ENCODE peak calls at places on chromosomes 1 and 21, in seven cellular contexts. One of them, this sample, is unnamed.
A peak's percentile ranks its signal among the peaks of the same experiment; 100 is the strongest.

GRCh38 chr1:101309334-101310221 is 72.8 kb downstream of the S1PR1 start:
- DNase-seq in GM23338: peak; percentile 73
- DNase-seq in A549: peak; percentile 18
- DNase-seq in MM.1S: peak; percentile 40
- DNase-seq in OCI-LY7: peak; percentile 70
- DNase-seq in PC-3: peak; percentile 57
- DNase-seq in esophagus squamous epithelium: no peak
- DNase-seq in this sample: peak; percentile 37

GRCh38 chr1:89826594-89826993 is 5.8 kb downstream of the LRRC8D start:
- DNase-seq in GM23338: no peak
- DNase-seq in esophagus squamous epithelium: no peak
- DNase-seq in A549: no peak
- DNase-seq in OCI-LY7: no peak
- DNase-seq in PC-3: peak; percentile 88
- DNase-seq in MM.1S: no peak
- DNase-seq in this sample: no peak

GRCh38 chr1:34970220-34970735 is 14.9 kb downstream of the TMEM35B start:
- DNase-seq in OCI-LY7: no peak
- DNase-seq in esophagus squamous epithelium: no peak
- DNase-seq in A549: no peak
- DNase-seq in PC-3: no peak
- DNase-seq in GM23338: peak; percentile 27
- DNase-seq in MM.1S: no peak
- DNase-seq in this sample: no peak

GRCh38 chr1:206912445-206913095 is 9.2 kb downstream of the FCMR start:
- DNase-seq in A549: peak; percentile 87
- DNase-seq in esophagus squamous epithelium: peak; percentile 13
- DNase-seq in PC-3: peak; percentile 98
- DNase-seq in MM.1S: peak; percentile 88
- DNase-seq in GM23338: peak; percentile 82
- DNase-seq in OCI-LY7: peak; percentile 84
- DNase-seq in this sample: peak; percentile 93

GRCh38 chr1:39378377-39378776 is 113.1 kb upstream of the BMP8A start:
- DNase-seq in PC-3: peak; percentile 74
- DNase-seq in MM.1S: peak; percentile 20
- DNase-seq in GM23338: peak; percentile 77
- DNase-seq in A549: peak; percentile 30
- DNase-seq in OCI-LY7: peak; percentile 29
- DNase-seq in esophagus squamous epithelium: no peak
- DNase-seq in this sample: no peak

GRCh38 chr1:29878501-29878900 is 642.2 kb downstream of the PTPRU start:
- DNase-seq in A549: no peak
- DNase-seq in MM.1S: no peak
- DNase-seq in esophagus squamous epithelium: no peak
- DNase-seq in OCI-LY7: no peak
- DNase-seq in GM23338: no peak
- DNase-seq in PC-3: no peak
- DNase-seq in this sample: no peak

GRCh38 chr1:53552981-53553733 is 94.0 kb downstream of the DMRTB1 start:
- DNase-seq in MM.1S: no peak
- DNase-seq in PC-3: peak; percentile 45
- DNase-seq in esophagus squamous epithelium: no peak
- DNase-seq in A549: no peak
- DNase-seq in OCI-LY7: no peak
- DNase-seq in GM23338: no peak
- DNase-seq in this sample: no peak

GRCh38 chr21:28541371-28542112 is 451.1 kb downstream of the LTN1 start:
- DNase-seq in OCI-LY7: no peak
- DNase-seq in GM23338: no peak
- DNase-seq in esophagus squamous epithelium: no peak
- DNase-seq in A549: no peak
- DNase-seq in MM.1S: no peak
- DNase-seq in PC-3: no peak
- DNase-seq in this sample: no peak

GRCh38 chr1:171948491-171948890 is 107.2 kb downstream of the DNM3 start:
- DNase-seq in MM.1S: no peak
- DNase-seq in A549: no peak
- DNase-seq in OCI-LY7: no peak
- DNase-seq in esophagus squamous epithelium: no peak
- DNase-seq in PC-3: peak; percentile 48
- DNase-seq in GM23338: peak; percentile 24
- DNase-seq in this sample: no peak

GRCh38 chr1:11406845-11407244 is 72.1 kb upstream of the DISP3 start:
- DNase-seq in OCI-LY7: no peak
- DNase-seq in A549: no peak
- DNase-seq in PC-3: no peak
- DNase-seq in esophagus squamous epithelium: no peak
- DNase-seq in MM.1S: no peak
- DNase-seq in GM23338: no peak
- DNase-seq in this sample: peak; percentile 13

GRCh38 chr1:154155282-154155681 is 409 bp upstream of the NUP210L start:
- DNase-seq in MM.1S: no peak
- DNase-seq in OCI-LY7: no peak
- DNase-seq in A549: no peak
- DNase-seq in esophagus squamous epithelium: no peak
- DNase-seq in GM23338: peak; percentile 23
- DNase-seq in PC-3: no peak
- DNase-seq in this sample: no peak

GRCh38 chr21:42923553-42924432 is 1.6 kb downstream of the ERVH48-1 start:
- DNase-seq in PC-3: peak; percentile 96
- DNase-seq in MM.1S: peak; percentile 85
- DNase-seq in A549: peak; percentile 75
- DNase-seq in OCI-LY7: peak; percentile 97
- DNase-seq in GM23338: peak; percentile 99
- DNase-seq in esophagus squamous epithelium: no peak
- DNase-seq in this sample: peak; percentile 89

GRCh38 chr1:74590288-74590687 is 77.9 kb upstream of the LRRC53 start:
- DNase-seq in PC-3: no peak
- DNase-seq in GM23338: no peak
- DNase-seq in MM.1S: no peak
- DNase-seq in OCI-LY7: no peak
- DNase-seq in A549: no peak
- DNase-seq in esophagus squamous epithelium: no peak
- DNase-seq in this sample: no peak

GRCh38 chr1:180953791-180954721 is 41.4 kb downstream of the KIAA1614 start:
- DNase-seq in esophagus squamous epithelium: no peak
- DNase-seq in MM.1S: peak; percentile 84
- DNase-seq in PC-3: peak; percentile 48
- DNase-seq in A549: peak; percentile 40
- DNase-seq in GM23338: peak; percentile 63
- DNase-seq in OCI-LY7: peak; percentile 26
- DNase-seq in this sample: no peak

GRCh38 chr21:45981641-45982255 is at the start of gene COL6A1:
- DNase-seq in esophagus squamous epithelium: no peak
- DNase-seq in MM.1S: no peak
- DNase-seq in A549: no peak
- DNase-seq in PC-3: peak; percentile 50
- DNase-seq in OCI-LY7: no peak
- DNase-seq in GM23338: peak; percentile 52
- DNase-seq in this sample: peak; percentile 38

GRCh38 chr1:220906561-220907334 is 27.5 kb downstream of the HLX start:
- DNase-seq in A549: peak; percentile 20
- DNase-seq in GM23338: no peak
- DNase-seq in esophagus squamous epithelium: no peak
- DNase-seq in OCI-LY7: no peak
- DNase-seq in PC-3: peak; percentile 94
- DNase-seq in MM.1S: no peak
- DNase-seq in this sample: peak; percentile 82

GRCh38 chr1:101170506-101171050 is 66.2 kb upstream of the S1PR1 start:
- DNase-seq in A549: no peak
- DNase-seq in MM.1S: no peak
- DNase-seq in GM23338: no peak
- DNase-seq in OCI-LY7: no peak
- DNase-seq in esophagus squamous epithelium: no peak
- DNase-seq in PC-3: no peak
- DNase-seq in this sample: no peak

DNA sequence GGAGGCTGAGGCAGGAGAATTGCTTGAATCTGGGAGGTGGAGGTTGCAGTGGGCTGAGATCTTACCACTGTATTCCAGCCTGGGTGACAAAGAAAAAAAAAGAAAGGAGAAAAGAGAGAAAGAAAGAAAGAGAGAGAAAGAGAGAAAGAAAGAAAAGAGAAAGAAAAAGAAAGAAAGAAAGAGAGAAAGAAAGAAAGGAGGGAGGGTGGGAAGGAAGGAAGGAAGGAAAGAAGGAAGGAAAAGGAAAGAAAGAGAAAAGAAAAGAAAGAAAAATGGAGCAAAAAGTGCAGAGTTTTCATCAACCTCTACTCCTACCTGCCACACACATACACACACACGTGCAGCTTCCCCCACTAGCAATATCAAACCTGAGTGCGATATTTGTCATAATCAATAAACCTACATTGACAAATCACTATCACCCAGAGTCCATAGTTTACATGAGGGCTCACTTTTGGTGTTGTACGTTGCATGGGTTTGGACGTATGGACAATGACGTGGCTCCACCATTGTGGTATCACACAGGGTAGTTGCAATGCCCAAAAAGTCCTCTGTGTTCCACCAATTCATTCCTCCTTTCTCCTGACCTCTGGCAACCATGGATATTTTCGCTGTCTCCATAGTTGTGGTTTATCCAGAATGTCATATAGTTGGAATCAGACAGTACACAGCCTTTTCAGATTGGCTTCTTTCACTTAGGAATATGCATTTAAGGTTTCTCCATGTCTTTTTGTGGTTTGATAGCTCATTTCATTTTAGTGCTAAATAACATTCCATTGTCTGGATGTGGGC is 36.5 kb downstream of the EVA1C start:
- DNase-seq in GM23338: no peak
- DNase-seq in esophagus squamous epithelium: no peak
- DNase-seq in OCI-LY7: no peak
- DNase-seq in PC-3: no peak
- DNase-seq in A549: no peak
- DNase-seq in MM.1S: no peak
- DNase-seq in this sample: no peak
- H3K4me1 ChIP-seq in GM23338: no peaks in the 10 kb centered on the region
- H3K4me1 ChIP-seq in esophagus squamous epithelium: peaks cover 25% of the 10 kb centered on the region
- H3K4me1 ChIP-seq in OCI-LY7: no peaks in the 10 kb centered on the region
- H3K4me1 ChIP-seq in PC-3: no peaks in the 10 kb centered on the region
- H3K4me1 ChIP-seq in A549: peaks cover 53% of the 10 kb centered on the region
- H3K4me1 ChIP-seq in MM.1S: no peaks in the 10 kb centered on the region
- H3K4me1 ChIP-seq in this sample: no peaks in the 10 kb centered on the region

DNA sequence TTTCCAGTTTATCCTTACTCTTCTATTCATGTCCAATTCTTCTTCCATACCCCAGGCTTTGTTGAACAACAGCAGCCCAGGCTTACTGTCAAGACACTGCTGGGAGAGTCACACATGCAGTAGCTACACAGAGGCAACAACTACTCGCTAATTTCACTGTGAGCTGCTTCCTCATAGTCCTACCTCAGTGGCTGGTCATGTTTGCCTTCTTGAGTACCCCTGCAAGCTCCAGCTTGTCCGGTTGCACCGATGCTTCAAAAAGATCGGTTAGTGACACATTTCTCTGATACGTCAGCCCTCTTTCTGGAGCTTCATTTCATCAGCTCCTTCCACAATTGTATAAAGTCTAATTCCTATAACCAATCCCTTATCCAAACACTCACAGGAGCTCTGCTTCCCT is 246.7 kb upstream of the NFIA start:
- DNase-seq in MM.1S: no peak
- DNase-seq in OCI-LY7: no peak
- DNase-seq in A549: no peak
- DNase-seq in GM23338: no peak
- DNase-seq in esophagus squamous epithelium: no peak
- DNase-seq in PC-3: no peak
- DNase-seq in this sample: no peak
- H3K4me1 ChIP-seq in MM.1S: no peaks in the 10 kb centered on the region
- H3K4me1 ChIP-seq in OCI-LY7: no peaks in the 10 kb centered on the region
- H3K4me1 ChIP-seq in A549: no peaks in the 10 kb centered on the region
- H3K4me1 ChIP-seq in GM23338: peaks cover 15% of the 10 kb centered on the region
- H3K4me1 ChIP-seq in esophagus squamous epithelium: no peaks in the 10 kb centered on the region
- H3K4me1 ChIP-seq in PC-3: no peaks in the 10 kb centered on the region
- H3K4me1 ChIP-seq in this sample: no peaks in the 10 kb centered on the region

GRCh38 chr1:235351441-235351840 is 15.8 kb upstream of the TBCE start:
- DNase-seq in GM23338: no peak
- DNase-seq in OCI-LY7: no peak
- DNase-seq in A549: no peak
- DNase-seq in esophagus squamous epithelium: no peak
- DNase-seq in PC-3: no peak
- DNase-seq in MM.1S: no peak
- DNase-seq in this sample: no peak
- H3K4me1 ChIP-seq in GM23338: no peaks in the 10 kb centered on the region
- H3K4me1 ChIP-seq in OCI-LY7: no peaks in the 10 kb centered on the region
- H3K4me1 ChIP-seq in A549: peaks cover 6% of the 10 kb centered on the region
- H3K4me1 ChIP-seq in esophagus squamous epithelium: no peaks in the 10 kb centered on the region
- H3K4me1 ChIP-seq in PC-3: no peaks in the 10 kb centered on the region
- H3K4me1 ChIP-seq in MM.1S: no peaks in the 10 kb centered on the region
- H3K4me1 ChIP-seq in this sample: no peaks in the 10 kb centered on the region

DNA sequence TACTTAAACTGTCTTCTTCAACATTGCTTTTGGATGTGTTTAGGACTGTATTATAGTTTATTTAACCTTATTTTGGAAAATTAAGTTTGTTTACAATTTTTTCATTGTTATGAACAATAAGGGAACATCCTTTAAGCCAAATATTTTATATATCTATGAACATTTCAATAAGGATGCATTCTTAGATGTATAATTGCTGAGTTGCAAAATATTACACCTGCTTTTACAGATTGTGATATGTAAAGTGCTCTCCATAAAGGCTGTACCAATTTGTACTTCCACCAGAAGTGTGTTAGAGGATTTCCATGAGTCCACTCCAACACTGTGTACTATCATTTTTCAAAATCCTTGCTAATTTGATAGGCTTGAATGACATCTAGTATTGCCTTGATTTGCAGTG is 7.7 kb downstream of the IL23R start:
- DNase-seq in A549: no peak
- DNase-seq in PC-3: no peak
- DNase-seq in GM23338: no peak
- DNase-seq in OCI-LY7: no peak
- DNase-seq in MM.1S: no peak
- DNase-seq in esophagus squamous epithelium: no peak
- DNase-seq in this sample: no peak
- H3K4me1 ChIP-seq in A549: no peaks in the 10 kb centered on the region
- H3K4me1 ChIP-seq in PC-3: no peaks in the 10 kb centered on the region
- H3K4me1 ChIP-seq in GM23338: no peaks in the 10 kb centered on the region
- H3K4me1 ChIP-seq in OCI-LY7: no peaks in the 10 kb centered on the region
- H3K4me1 ChIP-seq in MM.1S: no peaks in the 10 kb centered on the region
- H3K4me1 ChIP-seq in esophagus squamous epithelium: no peaks in the 10 kb centered on the region
- H3K4me1 ChIP-seq in this sample: peaks cover 6% of the 10 kb centered on the region

DNA sequence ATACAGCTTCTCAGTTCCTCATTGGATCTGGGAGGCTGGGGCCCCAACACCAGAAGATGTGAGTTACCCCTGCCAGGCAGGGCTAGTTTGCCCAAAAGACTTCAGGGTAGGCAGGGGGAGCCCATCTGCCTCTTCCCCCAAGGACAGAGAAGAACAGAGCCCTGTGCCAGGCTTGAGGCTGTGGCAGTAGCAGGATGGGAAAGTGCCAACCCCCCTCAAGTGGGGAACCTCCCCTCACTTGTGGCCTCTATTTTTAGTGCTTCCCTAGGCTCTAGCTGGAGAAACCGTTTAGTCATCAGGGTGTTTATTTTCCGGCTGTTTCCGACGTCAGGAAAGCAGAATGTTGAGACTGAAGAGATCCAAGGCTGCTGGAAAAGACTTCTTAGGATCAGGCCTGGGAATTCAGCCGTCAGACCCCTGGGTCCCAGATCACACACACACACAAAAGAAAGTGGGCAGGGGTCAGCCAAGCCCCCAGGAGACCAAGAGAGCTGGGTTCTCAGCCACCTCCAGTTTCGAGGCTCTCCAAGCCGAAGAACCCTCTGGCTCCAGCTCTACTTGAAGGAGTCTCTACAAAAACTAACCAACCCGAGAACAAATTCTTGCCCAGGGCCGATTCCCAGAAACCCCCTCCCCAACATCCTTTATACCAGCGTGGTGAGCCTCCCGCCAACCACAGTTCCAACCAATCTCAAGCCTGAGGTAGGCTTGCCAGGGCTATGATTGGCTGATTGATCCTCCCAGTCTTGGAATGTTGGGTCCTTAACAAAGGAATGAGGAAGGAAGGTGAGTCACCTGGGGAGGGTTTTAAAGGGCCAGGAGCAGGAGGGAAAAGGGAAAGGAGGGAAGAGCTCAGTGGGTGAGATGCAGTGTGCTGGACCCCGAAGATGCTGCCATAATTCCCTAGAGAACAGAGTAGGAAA is 2.4 kb upstream of the MEF2D start:
- DNase-seq in OCI-LY7: peak; percentile 30
- DNase-seq in GM23338: peak; percentile 98
- DNase-seq in A549: peak; percentile 96
- DNase-seq in MM.1S: no peak
- DNase-seq in PC-3: peak; percentile 98
- DNase-seq in esophagus squamous epithelium: no peak
- DNase-seq in this sample: peak; percentile 20
- H3K4me1 ChIP-seq in OCI-LY7: peaks cover 65% of the 10 kb centered on the region
- H3K4me1 ChIP-seq in GM23338: peaks cover 42% of the 10 kb centered on the region
- H3K4me1 ChIP-seq in A549: peaks cover 59% of the 10 kb centered on the region
- H3K4me1 ChIP-seq in MM.1S: peaks cover 46% of the 10 kb centered on the region
- H3K4me1 ChIP-seq in PC-3: peaks cover 61% of the 10 kb centered on the region
- H3K4me1 ChIP-seq in esophagus squamous epithelium: peaks cover 59% of the 10 kb centered on the region
- H3K4me1 ChIP-seq in this sample: peaks cover 43% of the 10 kb centered on the region

This sample was measured in SJCRH30.